ENCODE peak calls at places on chromosomes 3 and 15, in seven cellular contexts. One of them, this sample, is unnamed.

GRCh38 chr15:57460208-57460816 is 84.0 kb downstream of the CGNL1 start:
- DNase-seq in HFF-Myc: no peak
- DNase-seq in fibroblast of pulmonary artery: no peak
- DNase-seq in colonic mucosa: no peak
- DNase-seq in CD8-positive, alpha-beta T cell: no peak
- DNase-seq in MM.1S: no peak
- DNase-seq in glutamatergic neuron: no peak
- DNase-seq in this sample: no peak

GRCh38 chr3:105997800-105998526 is 129.2 kb upstream of the CBLB start:
- DNase-seq in HFF-Myc: peak
- DNase-seq in fibroblast of pulmonary artery: peak
- DNase-seq in colonic mucosa: no peak
- DNase-seq in CD8-positive, alpha-beta T cell: no peak
- DNase-seq in MM.1S: no peak
- DNase-seq in glutamatergic neuron: no peak
- DNase-seq in this sample: no peak

GRCh38 chr3:197508511-197508910 is 47.3 kb downstream of the BDH1 start:
- DNase-seq in HFF-Myc: no peak
- DNase-seq in fibroblast of pulmonary artery: no peak
- DNase-seq in colonic mucosa: no peak
- DNase-seq in CD8-positive, alpha-beta T cell: no peak
- DNase-seq in MM.1S: no peak
- DNase-seq in glutamatergic neuron: no peak
- DNase-seq in this sample: no peak

GRCh38 chr3:40417845-40418543 is 31.0 kb downstream of the ENTPD3 start:
- DNase-seq in HFF-Myc: peak
- DNase-seq in fibroblast of pulmonary artery: no peak
- DNase-seq in colonic mucosa: peak
- DNase-seq in CD8-positive, alpha-beta T cell: no peak
- DNase-seq in MM.1S: no peak
- DNase-seq in glutamatergic neuron: no peak
- DNase-seq in this sample: no peak

GRCh38 chr3:189555558-189555881 is 75.7 kb upstream of the TP63 start:
- DNase-seq in HFF-Myc: no peak
- DNase-seq in fibroblast of pulmonary artery: no peak
- DNase-seq in colonic mucosa: no peak
- DNase-seq in CD8-positive, alpha-beta T cell: no peak
- DNase-seq in MM.1S: no peak
- DNase-seq in glutamatergic neuron: peak
- DNase-seq in this sample: no peak

GRCh38 chr3:131705558-131706051 is 202.8 kb upstream of the MRPL3 start:
- DNase-seq in HFF-Myc: no peak
- DNase-seq in fibroblast of pulmonary artery: no peak
- DNase-seq in colonic mucosa: no peak
- DNase-seq in CD8-positive, alpha-beta T cell: no peak
- DNase-seq in MM.1S: no peak
- DNase-seq in glutamatergic neuron: peak
- DNase-seq in this sample: no peak

GRCh38 chr15:92454525-92455105 is 60.9 kb downstream of the ST8SIA2 start:
- DNase-seq in HFF-Myc: no peak
- DNase-seq in fibroblast of pulmonary artery: no peak
- DNase-seq in colonic mucosa: no peak
- DNase-seq in CD8-positive, alpha-beta T cell: no peak
- DNase-seq in MM.1S: no peak
- DNase-seq in glutamatergic neuron: no peak
- DNase-seq in this sample: no peak

GRCh38 chr3:85554153-85554552 is 595.4 kb downstream of the CADM2 start:
- DNase-seq in HFF-Myc: no peak
- DNase-seq in fibroblast of pulmonary artery: no peak
- DNase-seq in colonic mucosa: no peak
- DNase-seq in CD8-positive, alpha-beta T cell: no peak
- DNase-seq in MM.1S: no peak
- DNase-seq in glutamatergic neuron: no peak
- DNase-seq in this sample: no peak

GRCh38 chr3:30141927-30142326 is 464.5 kb upstream of the TGFBR2 start:
- DNase-seq in HFF-Myc: peak
- DNase-seq in fibroblast of pulmonary artery: no peak
- DNase-seq in colonic mucosa: no peak
- DNase-seq in CD8-positive, alpha-beta T cell: no peak
- DNase-seq in MM.1S: no peak
- DNase-seq in glutamatergic neuron: no peak
- DNase-seq in this sample: no peak

GRCh38 chr15:69504352-69505040 is 51.9 kb downstream of the RPLP1 start:
- DNase-seq in HFF-Myc: no peak
- DNase-seq in fibroblast of pulmonary artery: no peak
- DNase-seq in colonic mucosa: no peak
- DNase-seq in CD8-positive, alpha-beta T cell: no peak
- DNase-seq in MM.1S: no peak
- DNase-seq in glutamatergic neuron: no peak
- DNase-seq in this sample: no peak

GRCh38 chr3:161969867-161970266 is 473.3 kb downstream of the OTOL1 start:
- DNase-seq in HFF-Myc: no peak
- DNase-seq in fibroblast of pulmonary artery: peak
- DNase-seq in colonic mucosa: no peak
- DNase-seq in CD8-positive, alpha-beta T cell: no peak
- DNase-seq in MM.1S: no peak
- DNase-seq in glutamatergic neuron: no peak
- DNase-seq in this sample: no peak

GRCh38 chr15:67146875-67147381 is 81.5 kb downstream of the SMAD3 start:
- DNase-seq in HFF-Myc: no peak
- DNase-seq in fibroblast of pulmonary artery: peak
- DNase-seq in colonic mucosa: peak
- DNase-seq in CD8-positive, alpha-beta T cell: peak
- DNase-seq in MM.1S: no peak
- DNase-seq in glutamatergic neuron: no peak
- DNase-seq in this sample: no peak

GRCh38 chr3:197371521-197372075 is 73.2 kb upstream of the DLG1 start:
- DNase-seq in HFF-Myc: no peak
- DNase-seq in fibroblast of pulmonary artery: no peak
- DNase-seq in colonic mucosa: no peak
- DNase-seq in CD8-positive, alpha-beta T cell: no peak
- DNase-seq in MM.1S: no peak
- DNase-seq in glutamatergic neuron: no peak
- DNase-seq in this sample: no peak

GRCh38 chr3:50450135-50450911 is 53.1 kb downstream of the CACNA2D2 start:
- DNase-seq in HFF-Myc: no peak
- DNase-seq in fibroblast of pulmonary artery: peak
- DNase-seq in colonic mucosa: peak
- DNase-seq in CD8-positive, alpha-beta T cell: peak
- DNase-seq in MM.1S: no peak
- DNase-seq in glutamatergic neuron: no peak
- DNase-seq in this sample: no peak

GRCh38 chr3:10674593-10674992 is 141.4 kb upstream of the SLC6A11 start:
- DNase-seq in HFF-Myc: no peak
- DNase-seq in fibroblast of pulmonary artery: no peak
- DNase-seq in colonic mucosa: no peak
- DNase-seq in CD8-positive, alpha-beta T cell: no peak
- DNase-seq in MM.1S: no peak
- DNase-seq in glutamatergic neuron: no peak
- DNase-seq in this sample: no peak

GRCh38 chr3:151612119-151612518 is 121.6 kb upstream of the AADACL2 start:
- DNase-seq in HFF-Myc: no peak
- DNase-seq in fibroblast of pulmonary artery: no peak
- DNase-seq in colonic mucosa: no peak
- DNase-seq in CD8-positive, alpha-beta T cell: no peak
- DNase-seq in MM.1S: no peak
- DNase-seq in glutamatergic neuron: no peak
- DNase-seq in this sample: no peak

GRCh38 chr3:16322189-16322588 is 57.2 kb downstream of the OXNAD1 start:
- DNase-seq in HFF-Myc: no peak
- DNase-seq in fibroblast of pulmonary artery: no peak
- DNase-seq in colonic mucosa: no peak
- DNase-seq in CD8-positive, alpha-beta T cell: no peak
- DNase-seq in MM.1S: no peak
- DNase-seq in glutamatergic neuron: no peak
- DNase-seq in this sample: no peak
- TF ChIP-seq CTCF in HFF-Myc: no peak
- TF ChIP-seq CTCF in fibroblast of pulmonary artery: no peak
- TF ChIP-seq CTCF in colonic mucosa: no peak
- TF ChIP-seq CTCF in CD8-positive, alpha-beta T cell: no peak
- TF ChIP-seq CTCF in MM.1S: no peak
- TF ChIP-seq CTCF in glutamatergic neuron: no peak
- TF ChIP-seq CTCF in this sample: no peak

GRCh38 chr3:115861166-115861733 is 237.9 kb downstream of the GAP43 start:
- DNase-seq in HFF-Myc: no peak
- DNase-seq in fibroblast of pulmonary artery: no peak
- DNase-seq in colonic mucosa: no peak
- DNase-seq in CD8-positive, alpha-beta T cell: no peak
- DNase-seq in MM.1S: no peak
- DNase-seq in glutamatergic neuron: no peak
- DNase-seq in this sample: no peak
- TF ChIP-seq CTCF in HFF-Myc: no peak
- TF ChIP-seq CTCF in fibroblast of pulmonary artery: peak
- TF ChIP-seq CTCF in colonic mucosa: no peak
- TF ChIP-seq CTCF in CD8-positive, alpha-beta T cell: no peak
- TF ChIP-seq CTCF in MM.1S: no peak
- TF ChIP-seq CTCF in glutamatergic neuron: peak
- TF ChIP-seq CTCF in this sample: no peak

GRCh38 chr3:17913349-17913748 is 170.9 kb upstream of the TBC1D5 start:
- DNase-seq in HFF-Myc: no peak
- DNase-seq in fibroblast of pulmonary artery: no peak
- DNase-seq in colonic mucosa: no peak
- DNase-seq in CD8-positive, alpha-beta T cell: no peak
- DNase-seq in MM.1S: no peak
- DNase-seq in glutamatergic neuron: no peak
- DNase-seq in this sample: no peak
- TF ChIP-seq CTCF in HFF-Myc: no peak
- TF ChIP-seq CTCF in fibroblast of pulmonary artery: no peak
- TF ChIP-seq CTCF in colonic mucosa: no peak
- TF ChIP-seq CTCF in CD8-positive, alpha-beta T cell: no peak
- TF ChIP-seq CTCF in MM.1S: no peak
- TF ChIP-seq CTCF in glutamatergic neuron: no peak
- TF ChIP-seq CTCF in this sample: no peak

DNA sequence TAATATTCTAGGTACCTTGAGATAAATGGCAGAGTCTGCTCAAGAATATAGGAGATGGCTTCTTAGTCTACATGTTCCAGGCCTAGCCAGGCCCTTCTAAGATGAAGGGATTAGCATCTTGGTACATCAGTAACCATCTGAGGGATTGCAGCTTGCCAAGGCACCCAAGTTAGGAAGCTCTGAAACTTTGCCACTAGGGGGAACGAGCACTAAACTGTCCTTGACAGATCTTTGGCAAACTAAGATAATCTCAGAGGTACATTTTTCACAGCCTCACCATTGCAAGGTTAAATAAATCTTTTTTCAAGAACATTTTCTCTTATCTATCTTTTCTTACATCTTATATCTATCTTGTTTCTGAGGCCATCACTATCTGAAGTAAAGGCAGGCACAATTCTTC is 351.2 kb downstream of the RAP2B start:
- DNase-seq in HFF-Myc: no peak
- DNase-seq in fibroblast of pulmonary artery: peak
- DNase-seq in colonic mucosa: no peak
- DNase-seq in CD8-positive, alpha-beta T cell: no peak
- DNase-seq in MM.1S: peak
- DNase-seq in glutamatergic neuron: no peak
- DNase-seq in this sample: no peak
- TF ChIP-seq CTCF in HFF-Myc: peak
- TF ChIP-seq CTCF in fibroblast of pulmonary artery: peak
- TF ChIP-seq CTCF in colonic mucosa: no peak
- TF ChIP-seq CTCF in CD8-positive, alpha-beta T cell: peak
- TF ChIP-seq CTCF in MM.1S: no peak
- TF ChIP-seq CTCF in glutamatergic neuron: peak
- TF ChIP-seq CTCF in this sample: no peak

DNA sequence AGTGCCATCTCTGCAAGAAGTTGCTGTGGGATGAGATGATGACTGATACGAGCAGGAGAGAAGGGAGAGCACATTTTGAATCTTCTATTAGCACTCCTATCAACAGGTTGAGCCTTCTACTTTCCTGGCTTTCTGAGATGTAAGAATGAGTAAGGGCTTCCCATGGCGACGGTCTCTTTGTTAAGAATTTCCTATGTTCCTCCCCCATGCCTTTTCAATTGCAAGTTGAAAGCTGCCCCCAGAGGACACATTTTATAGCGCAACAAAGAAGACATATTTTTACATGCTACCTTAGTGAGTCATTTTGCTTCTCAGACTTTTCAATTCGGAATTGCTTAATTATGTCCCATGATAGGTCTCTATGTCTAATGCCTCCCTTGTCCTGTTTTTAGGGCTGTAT is 71.3 kb upstream of the LRTM1 start:
- DNase-seq in HFF-Myc: peak
- DNase-seq in fibroblast of pulmonary artery: peak
- DNase-seq in colonic mucosa: no peak
- DNase-seq in CD8-positive, alpha-beta T cell: no peak
- DNase-seq in MM.1S: no peak
- DNase-seq in glutamatergic neuron: no peak
- DNase-seq in this sample: no peak
- TF ChIP-seq CTCF in HFF-Myc: peak
- TF ChIP-seq CTCF in fibroblast of pulmonary artery: peak
- TF ChIP-seq CTCF in colonic mucosa: no peak
- TF ChIP-seq CTCF in CD8-positive, alpha-beta T cell: no peak
- TF ChIP-seq CTCF in MM.1S: no peak
- TF ChIP-seq CTCF in glutamatergic neuron: no peak
- TF ChIP-seq CTCF in this sample: no peak

GRCh38 chr15:71259866-71260265 is 144.6 kb downstream of the THSD4 start:
- DNase-seq in HFF-Myc: no peak
- DNase-seq in fibroblast of pulmonary artery: no peak
- DNase-seq in colonic mucosa: no peak
- DNase-seq in CD8-positive, alpha-beta T cell: no peak
- DNase-seq in MM.1S: no peak
- DNase-seq in glutamatergic neuron: no peak
- DNase-seq in this sample: no peak

GRCh38 chr15:71252036-71252898 is 137.0 kb downstream of the THSD4 start:
- DNase-seq in HFF-Myc: no peak
- DNase-seq in fibroblast of pulmonary artery: peak
- DNase-seq in colonic mucosa: no peak
- DNase-seq in CD8-positive, alpha-beta T cell: no peak
- DNase-seq in MM.1S: no peak
- DNase-seq in glutamatergic neuron: no peak
- DNase-seq in this sample: no peak

GRCh38 chr15:71254503-71254902 is 139.2 kb downstream of the THSD4 start:
- DNase-seq in HFF-Myc: no peak
- DNase-seq in fibroblast of pulmonary artery: no peak
- DNase-seq in colonic mucosa: no peak
- DNase-seq in CD8-positive, alpha-beta T cell: no peak
- DNase-seq in MM.1S: no peak
- DNase-seq in glutamatergic neuron: no peak
- DNase-seq in this sample: no peak

GRCh38 chr15:71261418-71261817 is 146.1 kb downstream of the THSD4 start:
- DNase-seq in HFF-Myc: no peak
- DNase-seq in fibroblast of pulmonary artery: no peak
- DNase-seq in colonic mucosa: no peak
- DNase-seq in CD8-positive, alpha-beta T cell: no peak
- DNase-seq in MM.1S: no peak
- DNase-seq in glutamatergic neuron: no peak
- DNase-seq in this sample: no peak

GRCh38 chr15:71256934-71257333 is 141.7 kb downstream of the THSD4 start:
- DNase-seq in HFF-Myc: no peak
- DNase-seq in fibroblast of pulmonary artery: no peak
- DNase-seq in colonic mucosa: no peak
- DNase-seq in CD8-positive, alpha-beta T cell: no peak
- DNase-seq in MM.1S: no peak
- DNase-seq in glutamatergic neuron: no peak
- DNase-seq in this sample: no peak
- TF ChIP-seq CTCF in HFF-Myc: peak
- TF ChIP-seq CTCF in fibroblast of pulmonary artery: no peak
- TF ChIP-seq CTCF in colonic mucosa: no peak
- TF ChIP-seq CTCF in CD8-positive, alpha-beta T cell: no peak
- TF ChIP-seq CTCF in MM.1S: no peak
- TF ChIP-seq CTCF in glutamatergic neuron: no peak
- TF ChIP-seq CTCF in this sample: no peak